ENCODE peak calls at places on chromosome 17, in nine cellular contexts. H, E, B, N, M, D, S, G and P are unnamed samples.

GRCh38 chr17:46851029-46851741 is at the start of gene WNT9B:
- DNase-seq in H (no peak), E (no peak), B (peak; percentile 56), N (peak; percentile 79), M (no peak), D (no peak), S (no peak), G (peak; percentile 86), P (no peak)

GRCh38 chr17:16934836-16935235 is 37.1 kb downstream of the TNFRSF13B start:
- DNase-seq in H (no peak), E (no peak), B (no peak), N (no peak), M (no peak), D (no peak), S (no peak), G (no peak), P (no peak)

GRCh38 chr17:35865412-35866355 is 3.0 kb downstream of the HEATR9 start:
- DNase-seq in H (no peak), E (peak; percentile 61), B (peak; percentile 39), N (no peak), M (no peak), D (no peak), S (no peak), G (no peak), P (no peak)

GRCh38 chr17:37187262-37187661 is 188.5 kb upstream of the C17orf78 start:
- DNase-seq in H (no peak), E (peak; percentile 49), B (no peak), N (no peak), M (no peak), D (no peak), S (no peak), G (no peak), P (no peak)

GRCh38 chr17:68733241-68734176 is 132.3 kb upstream of the FAM20A start:
- DNase-seq in H (no peak), E (peak; percentile 72), B (peak; percentile 60), N (peak; percentile 89), M (no peak), D (no peak), S (no peak), G (peak; percentile 99), P (no peak)

GRCh38 chr17:72988451-72988850 is 104.0 kb downstream of the SLC39A11 start:
- DNase-seq in H (no peak), E (no peak), B (no peak), N (no peak), M (no peak), D (no peak), S (no peak), G (no peak), P (no peak)

GRCh38 chr17:40487371-40488020 is 13.9 kb downstream of the TNS4 start:
- DNase-seq in H (no peak), E (no peak), B (no peak), N (no peak), M (no peak), D (no peak), S (no peak), G (no peak), P (no peak)

GRCh38 chr17:48491527-48492273 is 39.1 kb downstream of the HOXB1 start:
- DNase-seq in H (no peak), E (peak; percentile 48), B (peak; percentile 7), N (no peak), M (no peak), D (no peak), S (no peak), G (no peak), P (no peak)

DNA sequence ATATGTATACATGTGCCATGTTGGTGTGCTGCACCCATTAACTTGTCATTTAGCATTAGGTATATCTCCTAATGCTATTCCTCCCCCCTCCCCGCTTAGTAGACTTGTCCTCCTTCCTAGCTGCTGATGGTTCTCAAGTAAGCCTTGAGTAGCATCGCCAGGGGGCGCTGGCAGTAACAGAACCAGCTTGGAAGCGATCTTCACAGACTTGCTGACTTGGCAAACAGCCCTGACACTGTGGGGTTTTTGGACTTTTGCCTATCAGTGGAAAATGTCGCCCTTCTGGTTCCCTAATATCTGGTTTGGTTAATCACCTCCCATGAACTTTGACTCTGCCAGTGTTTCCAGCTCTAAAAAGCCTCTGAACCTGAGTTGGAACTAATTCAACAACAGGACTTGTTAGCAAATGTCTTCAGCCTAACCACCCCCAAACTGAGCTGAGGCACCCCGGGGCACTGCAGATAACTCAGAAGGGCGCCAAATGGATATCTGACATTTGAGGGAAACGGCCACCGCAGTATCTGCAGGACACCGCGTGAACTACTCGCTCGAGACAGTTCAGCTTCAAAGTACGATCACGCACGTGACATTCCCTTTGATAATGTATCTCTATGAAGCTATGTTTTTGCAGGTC is 15.4 kb upstream of the SPATA32 start:
- DNase-seq in H (peak; percentile 89), E (peak; percentile 91), B (peak; percentile 92), N (peak; percentile 95), M (peak; percentile 85), D (peak; percentile 85), S (peak; percentile 93), G (peak; percentile 96), P (peak; percentile 92)
- H3K27ac ChIP-seq in H (no peak overlapping the region), E (no peak overlapping the region), B (no peak overlapping the region), N (peak overlapping the region; percentile 50), M (no peak overlapping the region), D (peak overlapping the region; percentile 47), S (peak overlapping the region; percentile 75), G (no peak overlapping the region), P (no peak overlapping the region)

GRCh38 chr17:65558311-65558682 is 3.2 kb downstream of the AXIN2 start:
- DNase-seq in H (no peak), E (no peak), B (no peak), N (no peak), M (no peak), D (no peak), S (no peak), G (no peak), P (no peak)

GRCh38 chr17:65558683-65559311 is 2.7 kb downstream of the AXIN2 start:
- DNase-seq in H (peak; percentile 13), E (no peak), B (no peak), N (peak; percentile 36), M (no peak), D (no peak), S (no peak), G (peak; percentile 73), P (no peak)

GRCh38 chr17:65556014-65556909 is 5.2 kb downstream of the AXIN2 start:
- DNase-seq in H (peak; percentile 51), E (peak; percentile 50), B (peak; percentile 80), N (peak; percentile 92), M (peak; percentile 87), D (no peak), S (peak; percentile 90), G (peak; percentile 90), P (peak; percentile 75)

GRCh38 chr17:65556910-65557348 is 4.5 kb downstream of the AXIN2 start:
- DNase-seq in H (no peak), E (no peak), B (peak; percentile 30), N (no peak), M (no peak), D (no peak), S (no peak), G (no peak), P (no peak)

DNA sequence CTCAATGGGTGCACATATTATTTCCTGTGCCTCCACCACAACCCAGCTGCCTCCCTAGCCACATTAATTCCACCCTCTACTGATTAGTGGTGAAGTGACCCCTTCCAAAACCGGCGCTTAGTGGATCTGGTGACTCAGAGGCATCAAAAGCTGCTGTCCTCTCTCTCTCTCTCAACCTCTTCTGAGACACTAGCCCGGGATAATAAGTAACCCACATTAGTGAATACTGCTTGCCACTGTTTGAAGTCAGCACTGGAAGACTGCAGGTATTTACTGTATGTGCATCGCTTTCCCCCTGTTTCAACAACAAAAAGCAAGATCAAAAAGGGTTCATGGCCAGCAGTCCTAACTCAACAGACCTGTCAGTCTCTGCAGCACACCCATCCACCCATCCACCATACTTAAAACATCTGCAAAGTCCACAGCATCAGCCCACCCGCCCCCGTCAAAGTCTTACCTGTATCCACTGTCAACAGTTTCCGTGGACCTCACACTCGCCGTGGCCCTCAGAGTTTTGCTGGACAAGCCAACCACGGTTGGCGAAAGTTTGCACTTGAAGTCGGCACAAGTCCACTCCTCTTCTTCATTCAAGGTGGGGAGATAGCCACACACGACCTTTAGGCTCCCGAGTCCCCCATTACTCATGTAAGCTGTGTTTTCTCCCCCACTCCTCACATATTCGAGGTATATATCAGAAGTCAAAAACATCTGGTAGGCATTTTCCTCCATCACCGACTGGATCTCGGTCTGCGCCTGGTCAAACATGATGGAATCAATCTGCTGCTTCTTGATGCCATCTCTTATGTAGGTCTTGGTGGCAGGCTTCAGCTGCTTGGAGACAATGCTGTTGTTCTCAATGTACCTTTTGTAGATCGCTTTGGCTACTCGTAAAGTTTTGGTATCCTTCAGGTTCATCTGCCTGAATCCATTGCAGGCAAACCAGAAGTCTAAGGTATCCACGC is 3.8 kb downstream of the AXIN2 start:
- DNase-seq in H (no peak), E (peak; percentile 55), B (peak; percentile 79), N (no peak), M (no peak), D (no peak), S (peak; percentile 48), G (no peak), P (no peak)
- H3K27ac ChIP-seq in H (no peak overlapping the region), E (no peak overlapping the region), B (no peak overlapping the region), N (no peak overlapping the region), M (no peak overlapping the region), D (no peak overlapping the region), S (peak overlapping the region; percentile 85), G (no peak overlapping the region), P (no peak overlapping the region)

GRCh38 chr17:4215882-4216411 is 47.8 kb downstream of the ANKFY1 start:
- DNase-seq in H (no peak), E (no peak), B (no peak), N (no peak), M (no peak), D (no peak), S (no peak), G (no peak), P (no peak)

GRCh38 chr17:4209611-4210010 is 54.2 kb downstream of the ANKFY1 start:
- DNase-seq in H (no peak), E (no peak), B (no peak), N (no peak), M (no peak), D (no peak), S (no peak), G (no peak), P (no peak)

GRCh38 chr17:4219241-4219640 is 44.5 kb downstream of the ANKFY1 start:
- DNase-seq in H (no peak), E (no peak), B (no peak), N (no peak), M (no peak), D (no peak), S (no peak), G (no peak), P (no peak)

GRCh38 chr17:4208228-4208627 is 55.6 kb downstream of the ANKFY1 start:
- DNase-seq in H (no peak), E (peak; percentile 28), B (peak; percentile 85), N (no peak), M (no peak), D (no peak), S (no peak), G (peak; percentile 78), P (no peak)

GRCh38 chr17:4214142-4214541 is 49.6 kb downstream of the ANKFY1 start:
- DNase-seq in H (no peak), E (no peak), B (no peak), N (no peak), M (no peak), D (no peak), S (no peak), G (no peak), P (no peak)
- H3K27ac ChIP-seq in H (no peak overlapping the region), E (no peak overlapping the region), B (no peak overlapping the region), N (no peak overlapping the region), M (no peak overlapping the region), D (peak overlapping the region; percentile 17), S (no peak overlapping the region), G (no peak overlapping the region), P (no peak overlapping the region)

DNA sequence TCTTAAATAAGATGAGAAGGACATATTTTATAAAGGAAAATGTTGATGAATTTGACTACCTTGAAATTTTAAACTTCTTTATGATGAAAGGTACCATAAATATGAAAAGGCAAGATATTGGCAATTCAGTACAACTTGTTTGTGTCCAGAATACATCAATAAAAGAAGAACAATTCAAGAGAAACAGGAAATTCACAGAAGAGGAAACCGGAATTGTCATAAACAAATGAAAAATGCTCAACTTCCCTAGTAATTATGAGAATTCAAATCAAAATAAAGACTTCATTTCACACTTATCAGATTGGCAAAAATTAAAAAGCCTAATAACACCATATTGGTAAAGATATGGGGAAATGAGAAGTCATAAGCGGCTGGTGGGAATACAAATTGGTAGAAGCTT is 54.3 kb downstream of the WSB1 start:
- DNase-seq in H (no peak), E (no peak), B (no peak), N (no peak), M (no peak), D (no peak), S (no peak), G (no peak), P (no peak)
- H3K27ac ChIP-seq in H (no peak overlapping the region), E (no peak overlapping the region), B (no peak overlapping the region), N (no peak overlapping the region), M (no peak overlapping the region), D (peak overlapping the region; percentile 86), S (no peak overlapping the region), G (no peak overlapping the region), P (no peak overlapping the region)